ENCODE peak calls at places on chromosomes 3 and 15, in five cellular contexts. G, Z, T, J and F are unnamed samples.

GRCh38 chr3:56595956-56596355 is 39.0 kb downstream of the CCDC66 start:
- DNase-seq in Z (no peak), G (no peak), T (no peak), J (no peak), F (no peak)

GRCh38 chr3:103056552-103056951 is 621.7 kb downstream of the ZPLD1 start:
- DNase-seq in J (peak; percentile 1), G (no peak), Z (peak; percentile 38), T (no peak), F (no peak)

GRCh38 chr3:149382091-149382467 is 4.6 kb upstream of the TM4SF1 start:
- DNase-seq in T (no peak), J (peak; percentile 29), Z (no peak), G (peak; percentile 90), F (peak; percentile 94)

GRCh38 chr3:69144631-69145244 is 22.3 kb upstream of the LMOD3 start:
- DNase-seq in J (peak; percentile 7), G (no peak), T (no peak), Z (no peak), F (no peak)

GRCh38 chr15:28952666-28953491 is 67.1 kb downstream of the APBA2 start:
- DNase-seq in T (no peak), Z (no peak), G (no peak), J (no peak), F (no peak)

GRCh38 chr15:57031082-57031481 is 112.6 kb downstream of the TCF12 start:
- DNase-seq in G (no peak), T (no peak), J (no peak), Z (no peak), F (no peak)

GRCh38 chr3:165635791-165636681 is 201.2 kb downstream of the BCHE start:
- DNase-seq in J (no peak), T (no peak), Z (no peak), G (peak; percentile 34), F (no peak)

GRCh38 chr3:42683875-42684593 is 1.3 kb upstream of the KLHL40 start:
- DNase-seq in T (peak; percentile 84), Z (peak; percentile 70), G (peak; percentile 93), J (no peak), F (peak; percentile 94)

GRCh38 chr3:43405888-43406636 is 119.7 kb downstream of the SNRK start:
- DNase-seq in J (no peak), T (no peak), G (peak; percentile 83), Z (no peak), F (no peak)

DNA sequence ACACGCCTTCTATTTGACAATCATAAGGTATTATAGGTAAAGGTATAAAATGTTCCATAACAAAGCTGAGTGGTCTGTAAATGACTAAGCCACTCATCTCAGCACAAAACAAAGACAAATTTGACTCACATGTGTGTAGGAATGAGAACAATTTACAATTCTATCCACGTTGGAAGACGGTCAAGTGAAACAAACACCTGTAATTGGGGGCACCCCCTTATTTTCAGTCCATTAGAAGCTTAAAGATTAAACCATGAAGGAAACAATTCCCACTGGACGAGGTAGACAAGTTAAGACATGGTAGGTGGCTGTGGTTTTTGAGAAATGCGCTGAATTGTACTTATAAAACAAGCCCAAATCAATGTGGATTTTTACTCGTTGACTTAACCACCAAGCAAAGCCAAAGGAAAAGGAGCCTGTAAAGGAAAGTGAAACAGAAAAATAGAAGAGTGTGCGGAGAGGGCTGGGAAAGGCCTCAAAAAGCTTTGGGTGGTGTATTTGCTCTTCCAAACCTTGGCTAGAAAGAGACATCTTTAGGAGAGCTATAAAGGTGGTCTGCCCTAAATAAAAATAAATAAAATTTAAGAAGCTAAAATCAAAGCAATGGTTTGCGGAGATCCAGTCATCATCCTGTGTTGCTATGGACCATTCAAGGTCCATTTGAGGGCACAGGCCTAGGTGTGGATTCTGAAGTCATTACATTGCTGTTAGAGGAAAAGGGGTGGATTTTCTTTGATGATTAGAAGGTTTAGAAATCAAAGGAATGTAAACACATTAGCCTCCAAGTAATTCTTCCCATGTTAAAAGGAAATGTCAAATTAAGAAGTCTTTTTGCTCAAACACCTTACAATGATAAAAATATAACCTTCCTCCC is 135.0 kb downstream of the TFG start:
- DNase-seq in J (peak; percentile 4), G (peak; percentile 37), Z (no peak), T (no peak), F (no peak)
- H3K4me3 ChIP-seq in J (no peak overlapping the region), G (no peak overlapping the region), Z (no peak overlapping the region), T (no peak overlapping the region), F (no peak overlapping the region)

DNA sequence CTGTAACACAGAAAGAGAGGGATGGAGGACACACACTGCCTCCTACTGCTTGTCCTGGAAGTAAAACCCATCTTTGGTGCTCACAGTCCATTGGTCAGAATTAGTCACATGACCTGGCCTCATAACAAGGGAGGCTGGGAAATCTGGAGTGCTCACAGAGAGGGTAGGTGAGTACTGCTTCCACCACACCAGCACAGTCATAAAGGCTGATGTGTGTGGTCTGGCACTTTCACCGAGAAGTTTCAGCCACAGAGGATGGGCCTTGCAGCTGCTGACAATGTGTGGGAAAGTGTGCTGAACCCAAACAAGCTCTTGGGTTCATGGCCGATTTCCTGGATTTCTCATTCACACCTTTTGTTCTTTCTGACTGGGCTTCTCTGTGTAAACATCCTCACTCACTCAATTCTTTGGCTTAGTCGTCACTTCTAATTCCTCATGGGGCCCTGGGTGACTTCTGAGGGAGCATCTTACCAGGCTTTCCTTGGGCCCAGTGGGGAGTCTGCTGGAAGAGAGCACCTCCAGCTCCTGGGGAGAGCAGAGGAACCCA is 100.7 kb downstream of the ASB7 start:
- DNase-seq in J (peak; percentile 91), T (no peak), Z (no peak), G (peak; percentile 93), F (peak; percentile 67)
- TF ChIP-seq CTCF in J (no peak), T (no peak), Z (no peak), G (no peak), F (no peak)

GRCh38 chr3:9791790-9792404 is 376 bp downstream of the TADA3 start:
- DNase-seq in J (no peak), G (no peak), T (no peak), Z (no peak), F (no peak)

GRCh38 chr3:9794400-9794799 is 1.5 kb downstream of the ARPC4 start:
- DNase-seq in Z (no peak), T (no peak), J (no peak), G (no peak), F (no peak)

GRCh38 chr3:9792405-9793160 is at the start of the genes ARPC4 and TADA3:
- DNase-seq in Z (peak; percentile 93), J (peak; percentile 98), G (peak; percentile 96), T (peak; percentile 91), F (peak; percentile 98)

GRCh38 chr3:9793161-9793781 is 389 bp downstream of the ARPC4 start:
- DNase-seq in G (peak; percentile 55), J (peak; percentile 68), Z (peak; percentile 69), T (no peak), F (peak; percentile 52)

GRCh38 chr3:9791127-9791526 is 1.1 kb downstream of the TADA3 start:
- DNase-seq in G (no peak), Z (no peak), J (no peak), T (no peak), F (no peak)
- H3K4me3 ChIP-seq in G (no peak overlapping the region), Z (no peak overlapping the region), J (peak overlapping the region; percentile 86), T (peak overlapping the region; percentile 81), F (peak overlapping the region; percentile 99)

GRCh38 chr15:75597667-75598341 is 18.7 kb upstream of the PTPN9 start:
- DNase-seq in G (no peak), Z (no peak), T (no peak), J (peak; percentile 25), F (peak; percentile 39)
- TF ChIP-seq CTCF in G (peak; percentile 35), Z (peak; percentile 18), T (peak; percentile 21), J (peak; percentile 25), F (peak; percentile 55)

GRCh38 chr15:88913017-88913849 is at the start of gene MFGE8:
- DNase-seq in J (peak; percentile 57), T (no peak), G (peak; percentile 75), Z (peak; percentile 84), F (peak; percentile 48)

GRCh38 chr15:88909956-88910831 is 3.0 kb downstream of the MFGE8 start:
- DNase-seq in T (no peak), Z (no peak), G (no peak), J (no peak), F (peak; percentile 61)

GRCh38 chr15:88913850-88914169 is 631 bp upstream of the MFGE8 start:
- DNase-seq in J (no peak), T (no peak), Z (no peak), G (no peak), F (no peak)

GRCh38 chr15:88912500-88912921 is 668 bp downstream of the MFGE8 start:
- DNase-seq in T (no peak), G (peak; percentile 49), J (no peak), Z (no peak), F (no peak)

GRCh38 chr15:88911766-88912118 is 1.4 kb downstream of the MFGE8 start:
- DNase-seq in T (no peak), Z (peak; percentile 60), J (no peak), G (peak; percentile 78), F (no peak)
- H3K4me3 ChIP-seq in T (peak overlapping the region; percentile 57), Z (peak overlapping the region; percentile 80), J (no peak overlapping the region), G (peak overlapping the region; percentile 88), F (peak overlapping the region; percentile 77)

GRCh38 chr3:112555535-112556170 is 6.1 kb downstream of the ATG3 start:
- DNase-seq in Z (no peak), J (no peak), G (no peak), T (no peak), F (no peak)
- TF ChIP-seq CTCF in Z (no peak), J (no peak), G (no peak), T (no peak), F (no peak)

DNA sequence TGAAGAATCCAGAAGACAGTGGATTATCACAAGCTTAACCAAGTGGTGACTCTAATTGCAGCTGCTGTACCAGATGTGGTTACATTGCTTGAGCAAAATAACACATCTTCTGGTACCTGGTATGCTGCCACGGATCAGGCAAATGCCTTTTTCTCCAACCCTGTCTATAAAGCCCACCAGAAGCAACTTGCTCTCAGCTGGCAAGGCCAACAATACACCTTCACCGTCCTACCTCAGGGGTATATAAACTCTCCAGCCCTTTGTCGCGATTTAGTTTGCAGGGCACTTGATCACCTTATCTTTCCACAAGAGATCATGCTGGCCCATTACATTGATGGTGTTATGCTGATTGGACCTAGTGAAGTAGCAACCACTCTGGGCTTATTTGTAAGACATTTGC is 52.6 kb downstream of the PAQR5 start:
- DNase-seq in T (no peak), G (no peak), Z (no peak), J (no peak), F (no peak)
- H3K4me3 ChIP-seq in T (no peak overlapping the region), G (no peak overlapping the region), Z (no peak overlapping the region), J (no peak overlapping the region), F (no peak overlapping the region)